ENCODE peak calls at places on chromosomes 1 and 21, in five cellular contexts. M is GM19239, O is pancreas, X is heart left ventricle, S is GM03348. V is an unnamed sample.
A peak's percentile ranks its signal among the peaks of the same experiment; 100 is the strongest.

GRCh38 chr1:85934531-85934930 is 222.0 kb downstream of the COL24A1 start:
- DNase-seq in O (no peak), S (no peak), M (no peak), X (no peak), V (no peak)

GRCh38 chr1:76867342-76868130 is at the start of gene ST6GALNAC5:
- DNase-seq in X (no peak), O (peak; percentile 42), M (no peak), S (peak; percentile 59), V (no peak)

GRCh38 chr1:6348511-6349191 is 44.9 kb downstream of the ACOT7 start:
- DNase-seq in M (no peak), S (no peak), O (no peak), X (no peak), V (no peak)

GRCh38 chr1:52192436-52192835 is 50.5 kb downstream of the ZFYVE9 start:
- DNase-seq in X (no peak), O (no peak), S (no peak), M (no peak), V (no peak)

GRCh38 chr1:231240531-231240882 is 505 bp upstream of the GNPAT start:
- DNase-seq in M (no peak), O (no peak), X (no peak), S (peak; percentile 17), V (no peak)

GRCh38 chr1:51518730-51519047 is 377 bp downstream of the EPS15 start:
- DNase-seq in O (peak; percentile 85), S (peak; percentile 55), X (peak; percentile 77), M (peak; percentile 36), V (no peak)

GRCh38 chr1:3064296-3064850 is 4.6 kb upstream of the PRDM16 start:
- DNase-seq in X (peak; percentile 26), S (no peak), O (peak; percentile 59), M (no peak), V (no peak)

GRCh38 chr1:74673351-74674111 is at the start of gene ERICH3:
- DNase-seq in O (peak; percentile 35), S (peak; percentile 26), X (peak; percentile 43), M (no peak), V (no peak)

GRCh38 chr1:33459766-33460543 is 12.5 kb upstream of the ZSCAN20 start:
- DNase-seq in O (no peak), S (peak; percentile 43), X (no peak), M (no peak), V (no peak)

GRCh38 chr1:200302893-200303250 is 107.0 kb downstream of the ZNF281 start:
- DNase-seq in O (no peak), X (no peak), S (peak; percentile 40), M (no peak), V (no peak)

GRCh38 chr1:20090641-20091040 is 20.6 kb downstream of the PLA2G5 start:
- DNase-seq in M (no peak), S (no peak), X (no peak), O (no peak), V (no peak)

GRCh38 chr1:155173478-155174333 is at the start of gene TRIM46:
- DNase-seq in S (peak; percentile 87), O (peak; percentile 79), X (no peak), M (no peak), V (no peak)

GRCh38 chr1:97340951-97341350 is 579.9 kb downstream of the DPYD start:
- DNase-seq in O (no peak), M (no peak), X (no peak), S (peak; percentile 59), V (no peak)

GRCh38 chr1:155304558-155305063 is 3.4 kb upstream of the PKLR start:
- DNase-seq in X (no peak), M (peak; percentile 48), O (no peak), S (no peak), V (no peak)

GRCh38 chr1:20337581-20337980 is 46.9 kb downstream of the VWA5B1 start:
- DNase-seq in M (no peak), X (no peak), O (no peak), S (no peak), V (no peak)

GRCh38 chr1:6485937-6486250 is 5.6 kb downstream of the PLEKHG5 start:
- DNase-seq in X (no peak), S (no peak), M (no peak), O (no peak), V (no peak)

GRCh38 chr1:41374711-41375110 is 13.5 kb downstream of the FOXO6 start:
- DNase-seq in O (no peak), S (no peak), X (no peak), M (no peak), V (no peak)

GRCh38 chr1:236065509-236066005 is 667 bp upstream of the NID1 start:
- DNase-seq in S (no peak), O (no peak), M (no peak), X (no peak), V (no peak)

GRCh38 chr1:163013826-163014600 is 55.1 kb upstream of the RGS4 start:
- DNase-seq in M (no peak), O (no peak), S (no peak), X (no peak), V (no peak)

GRCh38 chr1:174837386-174837785 is 162.4 kb upstream of the CACYBP start:
- DNase-seq in M (no peak), O (no peak), X (no peak), S (no peak), V (no peak)

GRCh38 chr21:37783016-37783415 is 133.2 kb downstream of the KCNJ6 start:
- DNase-seq in O (no peak), S (peak; percentile 29), M (no peak), X (no peak), V (no peak)

GRCh38 chr1:17875882-17876280 is 120.7 kb downstream of the ACTL8 start:
- DNase-seq in S (peak; percentile 38), X (no peak), M (no peak), O (no peak), V (no peak)

GRCh38 chr21:21412096-21412495 is 413.9 kb downstream of the NCAM2 start:
- DNase-seq in M (no peak), O (no peak), X (no peak), S (no peak), V (no peak)

GRCh38 chr1:184975208-184975875 is 1.0 kb upstream of the NIBAN1 start:
- DNase-seq in X (no peak), O (no peak), S (no peak), M (no peak), V (no peak)

GRCh38 chr21:15057290-15057689 is 7.5 kb downstream of the NRIP1 start:
- DNase-seq in O (no peak), M (no peak), X (no peak), S (no peak), V (no peak)

GRCh38 chr1:233097546-233098254 is 147.3 kb downstream of the NTPCR start:
- DNase-seq in S (no peak), M (no peak), X (no peak), O (no peak), V (no peak)

GRCh38 chr1:198316681-198317080 is 159.9 kb downstream of the NEK7 start:
- DNase-seq in O (no peak), M (no peak), S (no peak), X (no peak), V (no peak)

GRCh38 chr21:39644069-39644468 is 31.3 kb downstream of the B3GALT5 start:
- DNase-seq in S (no peak), O (no peak), M (no peak), X (no peak), V (no peak)

GRCh38 chr1:29838738-29839320 is 602.5 kb downstream of the PTPRU start:
- DNase-seq in S (no peak), M (no peak), O (no peak), X (no peak), V (no peak)

GRCh38 chr1:110878993-110879392 is 6.0 kb downstream of the CD53 start:
- DNase-seq in O (no peak), M (no peak), S (no peak), X (no peak), V (no peak)

GRCh38 chr1:203036537-203036936 is 10.2 kb downstream of the PPFIA4 start:
- DNase-seq in M (no peak), O (no peak), S (no peak), X (peak; percentile 20), V (no peak)